ENCODE peak calls at places on chromosomes 2 and 18, in ten cellular contexts. V, M, S, B, E, G, A, F, X and Q are unnamed samples.

GRCh38 chr2:219500135-219500534 is 1.4 kb downstream of the GMPPA start:
- DNase-seq in V (no peak), M (no peak), S (no peak), B (no peak), E (no peak), G (no peak), A (no peak), F (no peak), X (no peak), Q (no peak)

GRCh38 chr2:99845291-99845690 is 297.1 kb downstream of the AFF3 start:
- DNase-seq in V (no peak), M (no peak), S (no peak), B (no peak), E (no peak), G (no peak), A (no peak), F (no peak), X (no peak), Q (no peak)

GRCh38 chr2:99827296-99827999 is 314.9 kb downstream of the AFF3 start:
- DNase-seq in V (no peak), M (no peak), S (no peak), B (no peak), E (no peak), G (no peak), A (no peak), F (no peak), X (no peak), Q (no peak)

GRCh38 chr2:174753038-174753633 is 11.1 kb downstream of the CHRNA1 start:
- DNase-seq in V (no peak), M (no peak), S (no peak), B (no peak), E (no peak), G (no peak), A (no peak), F (no peak), X (no peak), Q (no peak)

GRCh38 chr18:69659142-69659651 is 258.5 kb downstream of the DOK6 start:
- DNase-seq in V (no peak), M (no peak), S (no peak), B (no peak), E (no peak), G (no peak), A (no peak), F (no peak), X (no peak), Q (no peak)

GRCh38 chr2:187552959-187553681 is 1.1 kb downstream of the TFPI start:
- DNase-seq in V (peak), M (no peak), S (no peak), B (no peak), E (peak), G (no peak), A (no peak), F (no peak), X (no peak), Q (no peak)

GRCh38 chr2:110146183-110146944 is 30.7 kb upstream of the MALL start:
- DNase-seq in V (no peak), M (no peak), S (no peak), B (no peak), E (no peak), G (no peak), A (no peak), F (no peak), X (no peak), Q (no peak)

GRCh38 chr2:20680744-20681143 is 13.8 kb downstream of the GDF7 start:
- DNase-seq in V (no peak), M (no peak), S (no peak), B (no peak), E (no peak), G (no peak), A (no peak), F (no peak), X (no peak), Q (no peak)

GRCh38 chr18:73777356-73778051 is 370.1 kb downstream of the FBXO15 start:
- DNase-seq in V (no peak), M (no peak), S (no peak), B (no peak), E (no peak), G (no peak), A (no peak), F (no peak), X (no peak), Q (no peak)

GRCh38 chr18:24016643-24017042 is 2.1 kb downstream of the TTC39C start:
- DNase-seq in V (no peak), M (peak), S (no peak), B (no peak), E (peak), G (no peak), A (no peak), F (no peak), X (no peak), Q (no peak)

GRCh38 chr18:49621851-49622351 is 60.0 kb downstream of the LIPG start:
- DNase-seq in V (no peak), M (no peak), S (no peak), B (no peak), E (no peak), G (no peak), A (no peak), F (no peak), X (no peak), Q (no peak)

GRCh38 chr18:59536181-59536580 is 161.0 kb downstream of the CCBE1 start:
- DNase-seq in V (no peak), M (no peak), S (no peak), B (no peak), E (no peak), G (no peak), A (no peak), F (no peak), X (no peak), Q (no peak)

GRCh38 chr2:145460151-145460550 is 940.2 kb upstream of the ZEB2 start:
- DNase-seq in V (no peak), M (no peak), S (no peak), B (no peak), E (peak), G (no peak), A (no peak), F (no peak), X (no peak), Q (no peak)

GRCh38 chr2:229815858-229816257 is 101.5 kb upstream of the DNER start:
- DNase-seq in V (no peak), M (peak), S (no peak), B (no peak), E (peak), G (no peak), A (no peak), F (no peak), X (no peak), Q (no peak)

GRCh38 chr18:61549889-61550288 is 216.7 kb downstream of the CDH20 start:
- DNase-seq in V (no peak), M (no peak), S (no peak), B (no peak), E (no peak), G (no peak), A (no peak), F (no peak), X (no peak), Q (no peak)

GRCh38 chr2:65282492-65283053 is 54.9 kb downstream of the ACTR2 start:
- DNase-seq in V (no peak), M (no peak), S (no peak), B (no peak), E (no peak), G (peak), A (no peak), F (no peak), X (no peak), Q (no peak)

GRCh38 chr18:58291131-58291530 is 247.1 kb downstream of the NEDD4L start:
- DNase-seq in V (no peak), M (no peak), S (no peak), B (no peak), E (no peak), G (no peak), A (no peak), F (no peak), X (no peak), Q (no peak)

GRCh38 chr2:233346374-233346773 is 7.9 kb upstream of the DGKD start:
- DNase-seq in V (no peak), M (no peak), S (no peak), B (no peak), E (no peak), G (no peak), A (no peak), F (no peak), X (no peak), Q (no peak)

GRCh38 chr2:202072226-202072625 is 829 bp upstream of the KIAA2012 start:
- DNase-seq in V (peak), M (no peak), S (no peak), B (no peak), E (no peak), G (no peak), A (no peak), F (no peak), X (no peak), Q (no peak)

GRCh38 chr2:18795881-18796280 is 206.5 kb upstream of the NT5C1B start:
- DNase-seq in V (no peak), M (no peak), S (no peak), B (no peak), E (peak), G (no peak), A (no peak), F (no peak), X (no peak), Q (no peak)

GRCh38 chr2:111042261-111042660 is 78.5 kb upstream of the BCL2L11 start:
- DNase-seq in V (no peak), M (no peak), S (no peak), B (no peak), E (no peak), G (no peak), A (no peak), F (no peak), X (no peak), Q (no peak)

GRCh38 chr2:178529194-178529593 is 48.9 kb downstream of the PLEKHA3 start:
- DNase-seq in V (no peak), M (no peak), S (no peak), B (no peak), E (no peak), G (no peak), A (no peak), F (no peak), X (no peak), Q (no peak)

GRCh38 chr2:56132138-56132537 is 51.7 kb upstream of the CCDC85A start:
- DNase-seq in V (peak), M (peak), S (no peak), B (no peak), E (peak), G (no peak), A (no peak), F (no peak), X (no peak), Q (no peak)

GRCh38 chr18:67386028-67386427 is 130.5 kb downstream of the DSEL start:
- DNase-seq in V (no peak), M (no peak), S (no peak), B (no peak), E (peak), G (no peak), A (no peak), F (no peak), X (no peak), Q (no peak)

GRCh38 chr2:69917854-69918253 is 2.9 kb downstream of the MXD1 start:
- DNase-seq in V (no peak), M (peak), S (peak), B (no peak), E (peak), G (no peak), A (no peak), F (peak), X (no peak), Q (peak)

GRCh38 chr2:233999182-233999581 is 51.3 kb upstream of the SPP2 start:
- DNase-seq in V (no peak), M (no peak), S (no peak), B (no peak), E (no peak), G (no peak), A (no peak), F (no peak), X (no peak), Q (no peak)

GRCh38 chr2:99425022-99425421 is 64.8 kb downstream of the REV1 start:
- DNase-seq in V (no peak), M (no peak), S (no peak), B (no peak), E (peak), G (no peak), A (no peak), F (no peak), X (no peak), Q (peak)

GRCh38 chr2:149679286-149679685 is 91.7 kb upstream of the MMADHC start:
- DNase-seq in V (no peak), M (no peak), S (no peak), B (no peak), E (peak), G (no peak), A (no peak), F (no peak), X (no peak), Q (no peak)

GRCh38 chr2:67927489-67927888 is 135.3 kb downstream of the C1D start:
- DNase-seq in V (no peak), M (no peak), S (no peak), B (no peak), E (no peak), G (no peak), A (no peak), F (no peak), X (no peak), Q (no peak)

GRCh38 chr18:3332376-3332775 is 70.4 kb downstream of the MYL12B start:
- DNase-seq in V (no peak), M (no peak), S (no peak), B (no peak), E (no peak), G (no peak), A (no peak), F (no peak), X (no peak), Q (no peak)

GRCh38 chr2:109236147-109236546 is 107.1 kb downstream of the SH3RF3 start:
- DNase-seq in V (no peak), M (no peak), S (no peak), B (no peak), E (no peak), G (no peak), A (no peak), F (no peak), X (no peak), Q (no peak)

GRCh38 chr2:159801925-159802324 is 3.9 kb upstream of the CD302 start:
- DNase-seq in V (no peak), M (no peak), S (no peak), B (no peak), E (no peak), G (no peak), A (no peak), F (no peak), X (no peak), Q (no peak)

GRCh38 chr2:68603059-68603458 is 40.3 kb upstream of the PROKR1 start:
- DNase-seq in V (no peak), M (no peak), S (no peak), B (no peak), E (no peak), G (no peak), A (no peak), F (no peak), X (no peak), Q (no peak)

GRCh38 chr2:24671230-24671629 is 122.0 kb downstream of the PTRHD1 start:
- DNase-seq in V (no peak), M (no peak), S (no peak), B (no peak), E (no peak), G (no peak), A (no peak), F (no peak), X (no peak), Q (no peak)

GRCh38 chr2:230847883-230848388 is 16.8 kb upstream of the ITM2C start:
- DNase-seq in V (peak), M (peak), S (peak), B (peak), E (peak), G (peak), A (peak), F (peak), X (peak), Q (peak)

GRCh38 chr18:79393626-79394401 is 1.9 kb upstream of the NFATC1 start:
- DNase-seq in V (peak), M (peak), S (peak), B (no peak), E (peak), G (peak), A (no peak), F (peak), X (peak), Q (peak)

GRCh38 chr2:239934571-239935171 is 90.5 kb downstream of the NDUFA10 start:
- DNase-seq in V (peak), M (peak), S (peak), B (peak), E (peak), G (peak), A (peak), F (peak), X (peak), Q (no peak)

GRCh38 chr2:231219289-231219688 is 20.9 kb downstream of the ARMC9 start:
- DNase-seq in V (no peak), M (no peak), S (no peak), B (no peak), E (no peak), G (no peak), A (no peak), F (no peak), X (no peak), Q (no peak)

DNA sequence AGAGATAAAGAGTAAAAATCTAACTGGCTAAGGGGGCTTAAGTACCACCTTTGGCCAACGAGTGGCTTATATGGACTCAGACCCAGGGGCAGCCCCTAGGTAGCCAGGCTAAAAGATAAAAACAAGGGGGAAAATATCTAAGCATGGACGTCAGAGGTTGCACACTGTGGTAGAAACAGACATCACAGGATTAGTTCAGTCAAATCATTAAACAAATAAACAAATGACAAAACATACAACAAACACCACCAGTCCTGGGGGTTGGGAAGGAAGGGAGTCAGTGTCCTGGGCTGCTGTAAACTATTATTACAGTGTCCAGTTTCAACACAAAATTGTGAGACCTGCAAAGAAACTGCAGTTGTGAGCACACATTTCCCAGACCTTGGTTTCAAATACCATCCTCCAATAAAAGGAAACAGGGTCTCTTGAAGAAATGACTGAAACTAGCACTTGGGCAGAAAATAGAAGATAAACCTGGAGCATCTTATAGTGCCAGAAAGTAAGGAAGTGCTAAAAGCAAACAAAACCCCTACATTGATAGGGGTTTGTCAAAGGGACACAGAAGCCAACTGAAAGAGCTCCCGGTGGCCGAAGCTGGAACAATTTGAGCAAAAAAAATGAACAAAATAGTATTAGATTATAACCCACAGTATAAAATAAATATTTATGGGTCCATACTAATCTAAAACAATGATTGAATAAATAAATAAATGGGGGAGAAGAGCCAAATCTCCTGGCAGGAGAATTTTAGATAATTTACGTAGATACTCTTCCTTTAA is 154.8 kb upstream of the KLF7 start:
- DNase-seq in V (no peak), M (no peak), S (no peak), B (no peak), E (no peak), G (no peak), A (no peak), F (no peak), X (no peak), Q (no peak)
- TF ChIP-seq CTCF in V (no peak), M (peak), S (no peak), B (peak), E (peak), G (no peak), A (no peak), F (no peak), X (no peak), Q (no peak)

GRCh38 chr2:142290931-142291330 is 160.1 kb upstream of the LRP1B start:
- DNase-seq in V (no peak), M (no peak), S (no peak), B (no peak), E (peak), G (no peak), A (no peak), F (no peak), X (no peak), Q (no peak)

GRCh38 chr2:142285480-142285879 is 154.7 kb upstream of the LRP1B start:
- DNase-seq in V (no peak), M (no peak), S (no peak), B (no peak), E (no peak), G (no peak), A (no peak), F (no peak), X (no peak), Q (no peak)

GRCh38 chr2:142291964-142292363 is 161.1 kb upstream of the LRP1B start:
- DNase-seq in V (no peak), M (no peak), S (no peak), B (no peak), E (no peak), G (no peak), A (no peak), F (no peak), X (no peak), Q (no peak)

GRCh38 chr2:142280846-142281245 is 150.0 kb upstream of the LRP1B start:
- DNase-seq in V (no peak), M (no peak), S (no peak), B (no peak), E (no peak), G (no peak), A (no peak), F (no peak), X (no peak), Q (no peak)

DNA sequence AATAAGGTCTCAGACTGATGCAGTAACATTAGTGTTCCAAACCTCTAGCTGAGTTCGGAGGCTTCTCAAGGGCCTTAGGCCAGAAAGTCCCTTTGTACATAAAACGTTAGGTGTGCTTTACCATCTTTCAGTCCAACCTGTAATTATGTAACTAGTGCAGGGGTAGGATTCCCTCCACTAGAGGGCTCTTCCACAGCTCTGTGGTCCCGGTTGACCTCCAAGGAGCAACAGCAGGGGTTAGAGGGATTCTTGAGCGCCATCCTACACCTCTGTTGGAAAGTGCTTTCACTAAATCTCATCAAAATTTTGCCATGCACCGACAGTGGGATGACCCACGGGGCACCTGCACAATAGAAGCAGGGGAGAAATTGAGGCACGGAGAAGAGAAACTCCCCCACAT is 155.8 kb upstream of the LRP1B start:
- DNase-seq in V (no peak), M (peak), S (no peak), B (peak), E (no peak), G (no peak), A (no peak), F (no peak), X (no peak), Q (no peak)
- TF ChIP-seq CTCF in V (no peak), M (peak), S (no peak), B (peak), E (peak), G (no peak), A (peak), F (no peak), X (no peak), Q (peak)

DNA sequence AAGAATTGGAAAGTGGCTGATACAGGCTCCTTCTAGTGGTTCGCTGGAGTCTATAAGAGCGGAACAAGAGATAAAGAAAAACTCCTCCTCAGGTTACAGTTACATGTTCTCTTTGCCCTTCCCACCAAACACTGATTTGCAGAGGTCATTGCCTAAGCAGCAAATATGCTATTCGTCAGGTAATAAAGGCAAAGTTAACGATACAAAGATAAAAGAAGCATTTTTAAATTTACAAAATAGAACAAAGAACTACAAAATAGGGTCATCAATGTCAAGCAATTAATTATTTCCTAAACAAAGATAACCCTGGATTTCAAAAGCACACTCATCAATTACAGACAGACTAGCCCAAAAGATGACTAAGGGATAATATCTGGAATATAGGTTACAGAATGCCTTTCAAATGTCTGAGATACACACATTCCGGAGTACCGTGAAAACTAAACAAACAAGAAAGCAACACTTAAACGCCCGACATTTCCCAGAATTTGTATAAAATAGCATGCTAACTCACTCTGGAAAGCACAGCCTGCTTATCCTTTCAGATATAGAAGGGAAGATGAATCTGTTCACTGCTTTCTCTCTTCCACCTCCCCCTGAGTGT is 186.4 kb downstream of the MREG start:
- DNase-seq in V (no peak), M (no peak), S (no peak), B (no peak), E (no peak), G (no peak), A (no peak), F (no peak), X (no peak), Q (no peak)
- TF ChIP-seq CTCF in V (no peak), M (no peak), S (no peak), B (no peak), E (peak), G (no peak), A (no peak), F (no peak), X (no peak), Q (peak)

DNA sequence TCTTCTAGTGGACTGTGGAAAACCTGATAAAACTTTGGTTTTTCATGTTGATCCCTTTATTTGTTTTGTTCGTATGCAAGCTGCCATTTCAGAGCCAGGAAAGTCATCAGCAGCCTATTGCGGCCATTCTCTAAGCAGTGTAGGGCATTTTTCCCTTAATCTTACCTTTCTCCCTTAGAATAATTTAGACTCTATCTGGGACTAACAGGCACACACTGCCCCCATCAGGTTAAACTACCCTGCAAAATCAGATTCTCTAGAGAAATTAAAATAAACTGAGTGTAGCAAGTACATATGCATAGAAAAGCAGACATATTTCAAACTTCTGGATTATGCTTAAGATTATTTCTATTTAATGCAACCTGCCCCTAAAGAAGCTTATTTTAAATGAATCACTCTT is 347.4 kb downstream of the METTL4 start:
- DNase-seq in V (no peak), M (peak), S (no peak), B (peak), E (peak), G (no peak), A (no peak), F (no peak), X (no peak), Q (no peak)
- TF ChIP-seq CTCF in V (peak), M (peak), S (peak), B (peak), E (peak), G (peak), A (peak), F (peak), X (peak), Q (peak)